ENCODE peak calls at places on chromosomes 4 and X, in eight cellular contexts. K is left lung, S is GM12865, N is mucosa of descending colon, W is PC-3, G is pancreas, Z is HFF-Myc, M is GM23248. O is an unnamed sample.

GRCh38 chr4:123848615-123849014 is 452.0 kb downstream of the SPRY1 start:
- DNase-seq in K (no peak), S (no peak), N (no peak), W (no peak), G (no peak), Z (no peak), M (no peak), O (no peak)

GRCh38 chr4:83362492-83363329 is 28.1 kb upstream of the HPSE start:
- DNase-seq in K (no peak), S (peak; percentile 34), N (no peak), W (peak; percentile 38), G (no peak), Z (peak; percentile 29), M (peak; percentile 65), O (no peak)

GRCh38 chr4:113584407-113585150 is 177.0 kb downstream of the CAMK2D start:
- DNase-seq in K (no peak), S (no peak), N (no peak), W (no peak), G (no peak), Z (no peak), M (peak; percentile 82), O (peak; percentile 42)

GRCh38 chr4:42618018-42618417 is 38.9 kb downstream of the ATP8A1 start:
- DNase-seq in K (no peak), S (no peak), N (no peak), W (no peak), G (no peak), Z (no peak), M (no peak), O (no peak)

GRCh38 chr4:94595880-94596483 is 144.2 kb downstream of the PDLIM5 start:
- DNase-seq in K (no peak), S (peak; percentile 61), N (no peak), W (peak; percentile 60), G (no peak), Z (peak; percentile 38), M (peak; percentile 74), O (no peak)

GRCh38 chrX:119758682-119759332 is 419 bp downstream of the SOWAHD start:
- DNase-seq in K (peak; percentile 87), S (peak; percentile 46), N (peak; percentile 77), W (no peak), G (peak; percentile 36), Z (no peak), M (peak; percentile 38), O (peak; percentile 25)

GRCh38 chr4:87268401-87268800 is 48.0 kb upstream of the KLHL8 start:
- DNase-seq in K (no peak), S (no peak), N (no peak), W (no peak), G (no peak), Z (no peak), M (no peak), O (no peak)

GRCh38 chr4:8690811-8691775 is 98.5 kb downstream of the CPZ start:
- DNase-seq in K (no peak), S (no peak), N (no peak), W (no peak), G (no peak), Z (no peak), M (no peak), O (no peak)

GRCh38 chr4:95549246-95550138 is 719 bp upstream of the UNC5C start:
- DNase-seq in K (peak; percentile 81), S (peak; percentile 81), N (peak; percentile 65), W (no peak), G (peak; percentile 22), Z (no peak), M (peak; percentile 19), O (peak; percentile 70)

GRCh38 chr4:7021930-7022658 is 21.1 kb upstream of the TADA2B start:
- DNase-seq in K (no peak), S (no peak), N (no peak), W (peak; percentile 91), G (no peak), Z (peak; percentile 33), M (peak; percentile 95), O (no peak)

GRCh38 chrX:120308959-120309872 is 2.0 kb downstream of the TMEM255A start:
- DNase-seq in K (peak; percentile 82), S (peak; percentile 83), N (peak; percentile 76), W (peak; percentile 77), G (peak; percentile 62), Z (no peak), M (peak; percentile 23), O (peak; percentile 58)

GRCh38 chr4:170040031-170040680 is 14.0 kb upstream of the MFAP3L start:
- DNase-seq in K (no peak), S (no peak), N (no peak), W (no peak), G (no peak), Z (no peak), M (no peak), O (no peak)

GRCh38 chrX:9379697-9380551 is 84.9 kb upstream of the TBL1X start:
- DNase-seq in K (no peak), S (no peak), N (no peak), W (peak; percentile 89), G (no peak), Z (peak; percentile 25), M (peak; percentile 70), O (no peak)

GRCh38 chr4:183443609-183444148 is 757 bp upstream of the CDKN2AIP start:
- DNase-seq in K (no peak), S (no peak), N (no peak), W (peak; percentile 39), G (no peak), Z (peak; percentile 20), M (no peak), O (peak; percentile 82)

GRCh38 chr4:86011117-86011516 is 348.7 kb downstream of the MAPK10 start:
- DNase-seq in K (no peak), S (no peak), N (no peak), W (no peak), G (no peak), Z (no peak), M (peak; percentile 94), O (no peak)

GRCh38 chr4:150381026-150381425 is 200.9 kb upstream of the MAB21L2 start:
- DNase-seq in K (no peak), S (no peak), N (no peak), W (no peak), G (no peak), Z (no peak), M (no peak), O (no peak)

GRCh38 chr4:158964114-158964727 is 138.7 kb upstream of the RAPGEF2 start:
- DNase-seq in K (no peak), S (no peak), N (no peak), W (no peak), G (no peak), Z (no peak), M (no peak), O (no peak)

GRCh38 chr4:179751669-179752068 is 2309.4 kb upstream of the AGA start:
- DNase-seq in K (no peak), S (no peak), N (no peak), W (no peak), G (no peak), Z (no peak), M (no peak), O (no peak)

DNA sequence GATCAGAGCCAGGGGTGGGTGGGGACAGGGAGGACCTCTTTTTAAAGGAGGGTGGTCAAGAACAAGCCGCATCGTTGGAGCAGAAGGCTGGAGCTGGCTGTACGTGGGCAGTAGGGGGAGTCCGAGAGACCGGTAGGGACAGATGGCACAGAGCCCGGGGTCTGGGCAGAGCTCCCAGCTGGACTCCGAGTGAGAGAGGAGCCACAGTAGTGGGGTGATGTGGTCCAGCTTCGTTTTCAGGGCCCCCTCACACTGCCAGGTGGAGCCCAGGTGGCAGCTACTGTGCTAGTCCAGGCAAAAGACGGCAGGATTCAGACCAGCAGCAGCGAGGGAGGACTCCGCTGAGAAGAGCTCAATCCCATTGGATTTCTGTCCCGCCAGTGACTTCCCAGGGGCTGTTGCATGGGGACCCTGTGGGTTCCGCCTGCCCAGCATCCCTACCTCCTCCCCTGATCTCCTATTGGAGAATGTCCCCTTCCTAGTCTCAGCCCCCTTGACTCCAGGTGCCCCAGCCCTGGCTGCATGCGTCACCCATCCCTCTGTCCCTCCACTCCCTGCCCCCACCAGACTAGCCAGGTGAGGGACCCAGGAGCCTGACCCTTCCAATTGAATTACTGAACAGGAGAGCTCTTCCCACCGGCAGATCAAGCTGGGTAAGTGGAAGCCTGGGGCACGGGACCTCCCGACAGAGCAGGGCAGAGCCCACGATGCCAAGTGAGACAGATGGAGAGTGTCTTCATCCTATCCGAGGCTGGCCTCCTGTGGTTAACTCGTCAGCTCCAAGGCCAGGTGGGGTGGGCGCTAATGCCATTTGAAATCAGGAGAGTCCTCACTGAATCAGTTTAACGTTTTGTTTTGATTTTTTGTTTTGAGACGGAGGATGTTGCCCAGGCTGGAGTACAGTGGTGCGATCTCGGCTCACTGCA is 2.9 kb downstream of the ARHGAP4 start:
- DNase-seq in K (peak; percentile 87), S (no peak), N (peak; percentile 66), W (peak; percentile 65), G (peak; percentile 81), Z (no peak), M (peak; percentile 56), O (peak; percentile 91)
- H3K4me3 ChIP-seq in K (no peak overlapping the region), S (no peak overlapping the region), N (no peak overlapping the region), W (no peak overlapping the region), G (no peak overlapping the region), Z (no peak overlapping the region), M (no peak overlapping the region), O (no peak overlapping the region)

GRCh38 chrX:2485460-2485753 is 15.4 kb downstream of the DHRSX start:
- DNase-seq in K (no peak), S (no peak), N (no peak), W (no peak), G (no peak), Z (peak; percentile 36), M (no peak), O (no peak)
- H3K4me3 ChIP-seq in K (no peak overlapping the region), S (no peak overlapping the region), N (no peak overlapping the region), W (no peak overlapping the region), G (no peak overlapping the region), Z (peak overlapping the region; percentile 28), M (peak overlapping the region; percentile 61), O (no peak overlapping the region)

DNA sequence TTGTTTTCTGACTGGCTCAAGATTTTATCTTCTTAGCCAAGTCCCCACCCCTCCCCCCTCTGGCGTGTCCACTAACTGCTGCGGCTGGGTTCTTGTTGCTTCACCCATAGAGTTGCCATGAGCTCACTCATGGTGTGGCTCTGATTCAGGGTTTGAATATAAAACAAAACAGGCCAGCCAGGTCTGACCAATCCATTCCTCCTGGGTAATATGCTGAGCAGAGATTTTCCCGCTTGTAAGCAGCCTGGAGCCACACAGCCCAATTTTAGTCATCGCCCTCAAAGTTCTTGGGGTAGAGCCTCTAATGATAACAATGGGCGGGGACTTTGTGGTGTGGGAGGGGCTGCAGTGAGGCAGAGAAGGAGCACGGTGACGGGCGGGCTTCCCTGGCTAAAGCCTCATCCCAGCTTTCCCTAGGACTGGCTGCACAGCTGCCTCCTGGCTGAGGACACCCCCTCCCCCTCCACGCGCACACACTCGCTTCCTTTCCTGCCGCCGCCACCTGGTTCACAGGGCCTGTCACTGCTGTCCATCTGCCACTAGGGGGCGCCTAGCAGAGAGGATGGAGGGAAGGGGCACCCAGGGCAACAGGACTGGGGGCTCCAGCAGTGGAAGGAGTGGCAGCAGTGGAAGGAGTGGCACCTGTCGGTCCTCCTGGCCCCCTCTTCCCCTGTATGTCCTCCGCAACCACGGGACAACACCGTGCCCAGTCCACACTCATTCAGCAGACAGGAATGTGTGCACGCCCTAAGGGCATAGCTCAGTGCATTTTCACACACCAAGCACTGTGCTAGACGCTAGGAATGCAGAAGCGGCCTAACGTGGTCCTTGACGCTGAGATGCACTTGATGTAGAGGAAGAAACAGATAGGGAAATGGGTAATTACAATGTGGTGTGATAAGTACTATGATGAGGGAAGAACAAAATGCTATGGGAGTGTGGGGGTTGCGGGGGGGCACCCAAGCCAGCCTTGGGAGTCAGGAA is 26.8 kb downstream of the PRPS1 start:
- DNase-seq in K (peak; percentile 86), S (peak; percentile 32), N (peak; percentile 72), W (peak; percentile 86), G (peak; percentile 41), Z (peak; percentile 51), M (peak; percentile 94), O (peak; percentile 90)
- H3K4me3 ChIP-seq in K (no peak overlapping the region), S (no peak overlapping the region), N (no peak overlapping the region), W (peak overlapping the region; percentile 34), G (no peak overlapping the region), Z (no peak overlapping the region), M (no peak overlapping the region), O (no peak overlapping the region)

GRCh38 chrX:24693453-24694202 is at the start of gene POLA1:
- DNase-seq in K (peak; percentile 92), S (peak; percentile 92), N (peak; percentile 91), W (peak; percentile 95), G (peak; percentile 89), Z (peak; percentile 82), M (peak; percentile 94), O (peak; percentile 95)
- H3K4me3 ChIP-seq in K (peak within 1 kb of the TSS; percentile 52), S (peak within 1 kb of the TSS; percentile 83), N (peak within 1 kb of the TSS; percentile 32), W (peak within 1 kb of the TSS; percentile 90), G (peak within 1 kb of the TSS; percentile 51), Z (peak within 1 kb of the TSS; percentile 65), M (peak within 1 kb of the TSS; percentile 89), O (peak within 1 kb of the TSS; percentile 72)

O was measured in WERI-Rb-1.